ENCODE peak calls at places on chromosomes 7 and 10, in four cellular contexts. S is heart left ventricle, K is dorsolateral prefrontal cortex, U is right lobe of liver. N is an unnamed sample.

GRCh38 chr7:75639071-75639892 is 99.5 kb downstream of the HIP1 start:
- DNase-seq in S (peak; percentile 79), K (peak; percentile 57), U (peak; percentile 54), N (peak; percentile 6)

GRCh38 chr7:107946451-107946850 is 55.5 kb downstream of the DLD start:
- DNase-seq in S (no peak), K (no peak), U (no peak), N (no peak)

GRCh38 chr7:45435846-45436245 is 138.3 kb upstream of the ADCY1 start:
- DNase-seq in S (no peak), K (no peak), U (no peak), N (peak; percentile 92)

GRCh38 chr10:44279376-44279775 is 105.5 kb downstream of the CXCL12 start:
- DNase-seq in S (no peak), K (no peak), U (no peak), N (peak; percentile 8)

GRCh38 chr10:102120142-102120986 is at the start of gene LDB1:
- DNase-seq in S (peak; percentile 90), K (peak; percentile 84), U (peak; percentile 82), N (peak; percentile 53)

GRCh38 chr7:129367700-129368388 is 66.4 kb upstream of the STRIP2 start:
- DNase-seq in S (peak; percentile 78), K (peak; percentile 78), U (peak; percentile 75), N (peak; percentile 77)

GRCh38 chr10:113557389-113558321 is 4.8 kb downstream of the HABP2 start:
- DNase-seq in S (no peak), K (no peak), U (peak; percentile 46), N (no peak)

GRCh38 chr7:157875230-157876179 is 538.7 kb downstream of the DNAJB6 start:
- DNase-seq in S (peak; percentile 51), K (no peak), U (no peak), N (no peak)

GRCh38 chr10:35606423-35606822 is 1.3 kb downstream of the GJD4 start:
- DNase-seq in S (no peak), K (no peak), U (no peak), N (no peak)

GRCh38 chr7:96359876-96360275 is 38.0 kb upstream of the SLC25A13 start:
- DNase-seq in S (no peak), K (no peak), U (no peak), N (no peak)

GRCh38 chr10:32263300-32263699 is 83.7 kb downstream of the EPC1 start:
- DNase-seq in S (no peak), K (no peak), U (no peak), N (peak; percentile 29)

GRCh38 chr10:61733358-61733940 is 70.7 kb downstream of the CABCOCO1 start:
- DNase-seq in S (no peak), K (no peak), U (no peak), N (peak; percentile 55)

GRCh38 chr7:79982151-79982770 is 152.4 kb upstream of the GNAI1 start:
- DNase-seq in S (no peak), K (no peak), U (no peak), N (peak; percentile 88)

DNA sequence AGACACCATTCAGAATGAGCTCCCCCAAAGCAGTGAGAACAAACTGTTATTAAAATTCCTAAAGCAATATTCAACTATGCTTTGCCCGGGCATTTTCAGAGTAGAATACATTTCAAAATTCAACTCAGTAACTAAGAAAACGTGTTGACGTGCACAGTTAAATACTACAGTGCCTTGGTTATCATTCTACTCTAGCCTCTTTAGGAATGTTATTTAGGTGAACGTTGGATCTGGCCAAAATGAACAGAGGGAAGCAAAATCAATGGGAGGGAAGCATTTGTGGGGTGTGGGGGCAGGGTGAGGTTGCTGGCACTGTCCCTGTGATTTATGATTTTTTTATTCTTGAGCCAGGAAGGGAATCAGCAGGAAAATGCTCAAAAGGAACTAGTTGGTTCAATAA is 27.5 kb downstream of the RSU1 start:
- DNase-seq in S (no peak), K (no peak), U (no peak), N (no peak)
- TF ChIP-seq CTCF in S (no peak), K (no peak), U (no peak), N (no peak)

GRCh38 chr10:87625658-87626057 is 34.0 kb upstream of the PAPSS2 start:
- DNase-seq in S (no peak), K (no peak), U (no peak), N (no peak)
- H3K27me3 ChIP-seq in S (no peaks in the 10 kb centered on the region), K (no peaks in the 10 kb centered on the region), U (no peaks in the 10 kb centered on the region), N (no peaks in the 10 kb centered on the region)

GRCh38 chr10:14556285-14556956 is 218.3 kb downstream of the FAM107B start:
- DNase-seq in S (no peak), K (no peak), U (no peak), N (peak; percentile 31)
- TF ChIP-seq CTCF in S (peak; percentile 13), K (peak; percentile 65), U (peak; percentile 10), N (peak; percentile 33)

DNA sequence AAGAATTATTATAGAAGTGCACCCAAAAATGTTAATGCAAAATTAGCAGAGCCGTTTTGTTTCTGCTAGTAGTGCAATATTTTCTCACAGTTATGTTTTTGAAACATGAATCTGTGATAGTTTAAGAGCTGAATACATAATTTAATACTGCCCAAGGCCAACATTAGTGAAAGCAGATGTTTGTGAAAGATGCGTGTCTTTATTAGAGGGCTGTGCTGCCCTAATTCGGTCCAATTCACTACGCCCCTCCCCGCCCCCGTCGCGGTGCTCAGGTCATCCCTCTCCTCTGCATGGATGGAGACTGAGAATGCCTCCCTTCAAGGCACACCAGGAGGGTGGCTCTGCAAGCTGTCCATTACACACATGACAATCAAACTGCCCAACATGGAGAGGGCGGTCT is 172.0 kb downstream of the TEX36 start:
- DNase-seq in S (no peak), K (no peak), U (no peak), N (no peak)
- H3K27me3 ChIP-seq in S (no peaks in the 10 kb centered on the region), K (no peaks in the 10 kb centered on the region), U (no peaks in the 10 kb centered on the region), N (peaks cover 3% of the 10 kb centered on the region)

DNA sequence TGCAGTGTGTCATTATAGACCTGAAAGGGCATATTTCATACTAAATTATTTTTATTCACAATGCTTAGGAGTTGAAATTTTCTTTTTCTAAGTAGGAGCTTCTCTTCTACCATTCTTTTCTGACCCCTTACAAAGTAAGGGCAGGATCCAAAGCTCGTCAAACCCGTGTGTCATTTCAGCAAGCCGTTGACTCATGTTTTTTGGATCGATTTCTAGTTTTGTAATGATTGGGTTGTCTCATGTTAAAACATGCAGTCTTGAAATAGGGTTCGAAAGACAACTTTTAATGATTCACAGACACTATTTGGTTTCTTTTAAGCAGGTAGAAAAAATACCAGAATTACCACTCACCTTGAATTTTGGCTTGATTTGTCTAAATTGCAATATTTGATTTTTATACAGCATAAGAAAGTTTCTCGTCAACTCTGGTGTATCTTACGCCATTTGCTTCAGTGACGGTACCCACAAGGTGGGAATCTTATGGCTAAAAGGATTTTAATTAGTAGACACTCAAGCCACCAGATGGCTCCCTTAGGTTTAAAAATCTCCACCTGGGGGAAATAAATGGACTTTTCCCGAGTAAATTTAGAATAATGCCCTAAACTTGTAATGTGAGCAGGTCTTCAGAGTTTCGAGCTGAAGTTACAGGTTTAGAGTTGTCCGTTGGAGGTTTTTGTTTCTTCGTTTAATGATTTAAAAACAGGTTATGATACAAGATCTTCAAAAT is 283.4 kb downstream of the CCDC3 start:
- DNase-seq in S (no peak), K (no peak), U (no peak), N (peak; percentile 98)
- TF ChIP-seq CTCF in S (peak; percentile 29), K (peak; percentile 38), U (peak; percentile 20), N (peak; percentile 31)

N was measured in bronchial epithelial cell.